ENCODE peak calls at places on chromosomes 11 and 22, in eight cellular contexts. J is OCI-LY7, G is K562, A is ovary, E is esophagus muscularis mucosa, F is thoracic aorta, R is AG04450, M is upper lobe of left lung. I is an unnamed sample. For H3K9me3, the result is how much of the 10 kb centered on the place peaks cover.

GRCh38 chr11:109377039-109377742 is 44.8 kb upstream of the C11orf87 start:
- DNase-seq in R (no peak), J (no peak), A (no peak), G (no peak), E (no peak), F (no peak), M (no peak), I (no peak)

GRCh38 chr11:1881442-1882264 is 10.0 kb downstream of the PRR33 start:
- DNase-seq in F (no peak), J (peak), R (no peak), M (peak), G (no peak), A (no peak), E (no peak), I (no peak)

GRCh38 chr11:77560605-77561004 is 29.1 kb upstream of the AQP11 start:
- DNase-seq in M (no peak), E (no peak), F (no peak), G (peak), J (no peak), R (peak), A (no peak), I (no peak)

GRCh38 chr11:74739546-74740270 is 8.5 kb upstream of the CHRDL2 start:
- DNase-seq in J (peak), G (peak), R (peak), E (no peak), M (peak), F (no peak), A (peak), I (peak)

GRCh38 chr11:65593518-65594414 is 1.8 kb downstream of the KCNK7 start:
- DNase-seq in E (no peak), G (peak), R (no peak), J (peak), M (no peak), F (no peak), A (no peak), I (no peak)

GRCh38 chr11:67664696-67665536 is 9.5 kb downstream of the ALDH3B2 start:
- DNase-seq in M (no peak), G (no peak), F (no peak), E (no peak), J (no peak), A (no peak), R (no peak), I (no peak)

GRCh38 chr11:103792981-103793468 is 243.4 kb upstream of the DDI1 start:
- DNase-seq in R (no peak), M (no peak), F (no peak), A (peak), G (no peak), J (no peak), E (no peak), I (no peak)

GRCh38 chr22:23245045-23245798 is 64.9 kb downstream of the BCR start:
- DNase-seq in M (no peak), G (no peak), F (no peak), J (no peak), A (no peak), E (no peak), R (no peak), I (no peak)

GRCh38 chr22:27987557-27987956 is 68.5 kb upstream of the PITPNB start:
- DNase-seq in R (peak), F (no peak), G (no peak), M (no peak), E (no peak), A (peak), J (no peak), I (no peak)

GRCh38 chr11:6202036-6202435 is 3.0 kb downstream of the OR52W1 start:
- DNase-seq in R (no peak), F (no peak), E (no peak), M (no peak), J (no peak), G (no peak), A (no peak), I (no peak)

GRCh38 chr11:7665473-7666291 is 7.6 kb downstream of the CYB5R2 start:
- DNase-seq in F (peak), E (no peak), M (peak), A (peak), G (peak), J (peak), R (no peak), I (peak)

GRCh38 chr11:128553662-128554392 is 33.5 kb downstream of the ETS1 start:
- DNase-seq in A (peak), J (peak), E (peak), M (no peak), G (no peak), F (no peak), R (no peak), I (no peak)

GRCh38 chr11:134026655-134027343 is 42.1 kb upstream of the JAM3 start:
- DNase-seq in R (no peak), E (no peak), J (no peak), M (no peak), G (no peak), A (no peak), F (no peak), I (no peak)

GRCh38 chr11:114098927-114099326 is 39.4 kb downstream of the ZBTB16 start:
- DNase-seq in M (no peak), E (no peak), R (no peak), J (no peak), G (no peak), A (no peak), F (no peak), I (no peak)

GRCh38 chr11:27699926-27700350 is 317 bp downstream of the BDNF start:
- DNase-seq in R (no peak), G (no peak), J (no peak), E (no peak), A (no peak), M (no peak), F (no peak), I (no peak)

GRCh38 chr11:65187971-65188461 is 6.3 kb downstream of the CAPN1 start:
- DNase-seq in M (no peak), F (no peak), E (no peak), J (no peak), G (no peak), R (no peak), A (peak), I (no peak)

GRCh38 chr11:62605467-62605866 is 3.8 kb upstream of the MTA2 start:
- DNase-seq in J (no peak), F (no peak), G (no peak), E (no peak), R (no peak), M (no peak), A (no peak), I (no peak)

GRCh38 chr22:47270463-47271135 is 508.1 kb downstream of the TBC1D22A start:
- DNase-seq in A (no peak), J (no peak), G (no peak), E (no peak), F (no peak), R (no peak), M (no peak), I (no peak)

GRCh38 chr22:47269689-47270088 is 507.2 kb downstream of the TBC1D22A start:
- DNase-seq in M (no peak), F (no peak), E (no peak), G (no peak), J (no peak), R (no peak), A (no peak), I (no peak)

GRCh38 chr22:47266329-47266728 is 503.9 kb downstream of the TBC1D22A start:
- DNase-seq in G (no peak), E (no peak), M (no peak), J (no peak), R (no peak), F (no peak), A (no peak), I (no peak)

GRCh38 chr22:47267531-47268282 is 505.3 kb downstream of the TBC1D22A start:
- DNase-seq in G (no peak), F (no peak), R (no peak), E (no peak), A (no peak), J (no peak), M (no peak), I (no peak)
- H3K9me3 ChIP-seq in G (under half), F (under half), R (under half), E (under half), A (under half), J (under half), M (under half), I (under half)

GRCh38 chr22:47918276-47918928 is 1156.0 kb downstream of the TBC1D22A start:
- DNase-seq in R (no peak), E (peak), F (no peak), G (no peak), A (no peak), J (peak), M (no peak), I (no peak)
- H3K9me3 ChIP-seq in R (half or more), E (under half), F (under half), G (under half), A (under half), J (under half), M (under half), I (under half)

GRCh38 chr22:47396515-47396914 is 634.1 kb downstream of the TBC1D22A start:
- DNase-seq in J (no peak), G (no peak), A (no peak), M (no peak), R (no peak), E (no peak), F (no peak), I (no peak)

GRCh38 chr22:47396105-47396504 is 633.7 kb downstream of the TBC1D22A start:
- DNase-seq in J (no peak), A (no peak), R (no peak), F (no peak), G (no peak), M (no peak), E (no peak), I (no peak)

GRCh38 chr22:47398921-47399790 is 636.7 kb downstream of the TBC1D22A start:
- DNase-seq in G (no peak), M (no peak), A (no peak), E (no peak), F (no peak), J (no peak), R (no peak), I (no peak)

GRCh38 chr22:47397673-47398072 is 635.2 kb downstream of the TBC1D22A start:
- DNase-seq in J (no peak), E (no peak), M (no peak), G (no peak), R (no peak), A (no peak), F (no peak), I (no peak)

GRCh38 chr22:47398491-47398890 is 636.0 kb downstream of the TBC1D22A start:
- DNase-seq in E (no peak), J (no peak), R (no peak), M (no peak), F (no peak), G (no peak), A (no peak), I (no peak)
- H3K9me3 ChIP-seq in E (under half), J (under half), R (under half), M (under half), F (under half), G (under half), A (under half), I (under half)

GRCh38 chr11:131897247-131897646 is 526.8 kb downstream of the NTM start:
- DNase-seq in F (no peak), M (no peak), G (no peak), A (no peak), E (no peak), R (no peak), J (no peak), I (no peak)

GRCh38 chr11:131898872-131899400 is 528.5 kb downstream of the NTM start:
- DNase-seq in F (no peak), J (no peak), A (no peak), R (no peak), M (no peak), G (no peak), E (no peak), I (no peak)

GRCh38 chr11:131897976-131898375 is 527.6 kb downstream of the NTM start:
- DNase-seq in E (no peak), F (no peak), M (no peak), A (no peak), R (no peak), G (no peak), J (no peak), I (no peak)

GRCh38 chr11:131895865-131896264 is 525.5 kb downstream of the NTM start:
- DNase-seq in F (no peak), R (no peak), G (no peak), E (no peak), A (no peak), J (no peak), M (no peak), I (no peak)

GRCh38 chr11:131899954-131900580 is 529.7 kb downstream of the NTM start:
- DNase-seq in M (no peak), A (no peak), R (no peak), E (no peak), G (no peak), J (no peak), F (no peak), I (no peak)
- H3K9me3 ChIP-seq in M (under half), A (under half), R (under half), E (under half), G (under half), J (under half), F (under half), I (under half)

DNA sequence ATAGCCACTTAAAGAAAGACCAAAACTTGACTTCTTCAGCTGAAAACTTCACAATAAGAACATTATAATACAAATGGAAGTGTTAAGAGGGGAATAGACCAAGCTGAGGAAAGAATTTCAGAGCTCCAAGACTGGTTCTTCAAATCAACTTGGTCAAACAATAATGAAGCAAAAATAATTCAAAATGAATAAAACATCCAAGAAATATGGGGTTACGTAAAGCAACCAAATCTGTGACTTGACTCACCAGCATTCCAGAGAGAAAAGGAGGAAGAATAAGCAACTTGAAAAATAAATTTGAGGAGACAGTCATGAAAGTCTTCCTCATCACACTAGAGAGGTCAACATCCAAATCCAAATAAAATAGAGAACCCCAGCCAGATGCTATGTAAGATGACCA is 31.4 kb downstream of the XKR3 start:
- DNase-seq in R (no peak), G (no peak), A (no peak), F (no peak), M (no peak), E (no peak), J (no peak), I (no peak)
- H3K9me3 ChIP-seq in R (under half), G (under half), A (under half), F (under half), M (under half), E (under half), J (under half), I (under half)

GRCh38 chr22:47474464-47474863 is 712.0 kb downstream of the TBC1D22A start:
- DNase-seq in M (no peak), G (no peak), A (no peak), F (no peak), R (no peak), J (no peak), E (peak), I (no peak)
- H3K9me3 ChIP-seq in M (under half), G (under half), A (under half), F (under half), R (under half), J (under half), E (under half), I (under half)

GRCh38 chr11:97832451-97832850 is 1188.3 kb upstream of the CNTN5 start:
- DNase-seq in E (no peak), A (no peak), F (no peak), M (no peak), G (no peak), J (no peak), R (no peak), I (no peak)
- H3K9me3 ChIP-seq in E (under half), A (under half), F (under half), M (under half), G (under half), J (under half), R (under half), I (under half)

GRCh38 chr11:72012091-72012630 is 13.5 kb downstream of the IL18BP start:
- DNase-seq in F (no peak), E (no peak), A (no peak), J (no peak), R (no peak), M (no peak), G (no peak), I (no peak)

GRCh38 chr11:72008728-72009127 is 10.0 kb downstream of the IL18BP start:
- DNase-seq in F (no peak), J (no peak), R (no peak), M (no peak), A (no peak), E (no peak), G (no peak), I (no peak)

GRCh38 chr11:72009156-72009555 is 10.4 kb downstream of the IL18BP start:
- DNase-seq in M (no peak), A (no peak), F (no peak), J (no peak), E (no peak), G (no peak), R (no peak), I (no peak)

GRCh38 chr11:72012897-72013721 is 14.4 kb downstream of the IL18BP start:
- DNase-seq in F (no peak), J (no peak), G (no peak), M (peak), R (no peak), A (peak), E (no peak), I (no peak)

GRCh38 chr11:72010529-72011233 is 12.0 kb downstream of the IL18BP start:
- DNase-seq in E (no peak), A (no peak), J (no peak), F (no peak), M (no peak), R (no peak), G (no peak), I (no peak)
- H3K9me3 ChIP-seq in E (under half), A (under half), J (under half), F (under half), M (under half), R (under half), G (under half), I (under half)